ENCODE peak calls at places on chromosomes 12 and 14, in nine cellular contexts. K is brain microvascular endothelial cell; C is hippocampal formation; G is AG10803; F is NCI-H1105; B is DMS153; I is bronchial epithelial cell; D is effector CD4-positive, alpha-beta T cell; L is activated CD4-positive, alpha-beta T cell treated with anti-CD3 and anti-CD28 coated beads, Interleukin-2, amount 10 ng/mL, durations not matched to agents 7 days and 5 days. V is an unnamed sample.

GRCh38 chr12:93427779-93428564 is 13.8 kb downstream of the UBE2N start:
- DNase-seq in I (peak), B (no peak), K (no peak), G (peak), F (no peak), D (no peak), L (no peak), C (no peak), V (no peak)

GRCh38 chr14:34538871-34539406 is 562 bp downstream of the EAPP start:
- DNase-seq in C (no peak), L (peak), D (no peak), K (no peak), G (no peak), F (no peak), B (no peak), I (peak), V (no peak)

GRCh38 chr12:78871566-78871965 is 7.0 kb downstream of the SYT1 start:
- DNase-seq in K (no peak), D (no peak), G (no peak), I (no peak), F (no peak), L (no peak), B (no peak), C (no peak), V (no peak)

GRCh38 chr12:110565919-110566871 is 16.9 kb downstream of the PPTC7 start:
- DNase-seq in B (peak), I (peak), L (no peak), D (no peak), F (no peak), K (no peak), C (peak), G (no peak), V (peak)

GRCh38 chr12:50530532-50530931 is 25.7 kb downstream of the DIP2B start:
- DNase-seq in B (no peak), D (no peak), K (no peak), G (no peak), L (no peak), I (no peak), F (no peak), C (no peak), V (no peak)

GRCh38 chr12:95705143-95705542 is 85.4 kb downstream of the NTN4 start:
- DNase-seq in F (no peak), L (no peak), D (no peak), C (no peak), I (no peak), K (no peak), G (no peak), B (no peak), V (no peak)

GRCh38 chr14:59182641-59183040 is 5.8 kb upstream of the DAAM1 start:
- DNase-seq in K (no peak), B (no peak), I (no peak), G (no peak), D (no peak), L (no peak), C (no peak), F (no peak), V (no peak)

GRCh38 chr14:23513005-23513412 is 38.6 kb downstream of the ZFHX2 start:
- DNase-seq in B (peak), D (no peak), C (peak), F (peak), I (no peak), G (no peak), K (no peak), L (no peak), V (no peak)

GRCh38 chr12:79897617-79898016 is 37.3 kb downstream of the PPP1R12A start:
- DNase-seq in C (no peak), B (no peak), I (peak), D (no peak), G (peak), L (no peak), K (peak), F (no peak), V (peak)

GRCh38 chr14:76701981-76702380 is 59.3 kb upstream of the VASH1 start:
- DNase-seq in I (no peak), C (no peak), K (no peak), L (no peak), G (no peak), F (no peak), B (no peak), D (no peak), V (no peak)

GRCh38 chr12:74449872-74450271 is 87.8 kb upstream of the ATXN7L3B start:
- DNase-seq in G (peak), B (no peak), C (no peak), I (peak), L (no peak), D (no peak), K (peak), F (no peak), V (peak)

GRCh38 chr14:101559250-101559623 is 2.1 kb upstream of the DIO3 start:
- DNase-seq in F (no peak), D (no peak), I (no peak), C (no peak), K (no peak), L (no peak), G (no peak), B (no peak), V (no peak)

GRCh38 chr14:89252887-89253532 is 164.0 kb downstream of the FOXN3 start:
- DNase-seq in K (no peak), B (no peak), G (no peak), D (no peak), I (peak), C (no peak), F (no peak), L (no peak), V (no peak)

GRCh38 chr12:24661657-24662096 is 287.2 kb downstream of the BCAT1 start:
- DNase-seq in L (no peak), K (peak), I (peak), B (no peak), F (no peak), D (no peak), G (peak), C (peak), V (no peak)

GRCh38 chr12:7090222-7090998 is 1.8 kb downstream of the C1R start:
- DNase-seq in G (peak), C (no peak), B (no peak), F (no peak), L (no peak), I (peak), K (no peak), D (no peak), V (no peak)

GRCh38 chr12:111841236-111841749 is 735 bp upstream of the MAPKAPK5 start:
- DNase-seq in D (no peak), F (no peak), B (no peak), C (no peak), K (no peak), I (no peak), L (no peak), G (no peak), V (no peak)

GRCh38 chr14:65345264-65345663 is 67.3 kb upstream of the FUT8 start:
- DNase-seq in I (no peak), K (no peak), B (no peak), G (no peak), D (no peak), F (no peak), C (no peak), L (no peak), V (no peak)

GRCh38 chr14:76720382-76720813 is 40.9 kb upstream of the VASH1 start:
- DNase-seq in F (peak), B (peak), D (no peak), K (no peak), G (peak), I (no peak), C (peak), L (no peak), V (no peak)